ENCODE peak calls at places on chromosomes 12 and 14, in seven cellular contexts. Y, K, G, X, A, J and L are unnamed samples.
A peak's percentile ranks its signal among the peaks of the same experiment; 100 is the strongest.

GRCh38 chr14:99757331-99758070 is 35.7 kb upstream of the EML1 start:
- DNase-seq in X (peak; percentile 100), K (no peak), J (no peak), Y (peak; percentile 99), A (peak; percentile 95), G (peak; percentile 88), L (peak; percentile 75)

GRCh38 chr12:83818888-83819287 is 1093.7 kb downstream of the SLC6A15 start:
- DNase-seq in G (no peak), K (no peak), J (no peak), Y (peak; percentile 31), X (peak; percentile 10), A (peak; percentile 37), L (peak; percentile 39)

GRCh38 chr12:48865441-48866290 is at the start of gene RND1:
- DNase-seq in A (peak; percentile 91), K (peak; percentile 91), Y (peak; percentile 90), J (peak; percentile 85), X (peak; percentile 52), G (peak; percentile 70), L (peak; percentile 94)

GRCh38 chr12:105166736-105167135 is 59.2 kb downstream of the WASHC4 start:
- DNase-seq in X (no peak), Y (peak; percentile 54), J (no peak), K (no peak), A (no peak), G (no peak), L (peak; percentile 26)

GRCh38 chr12:55965941-55966407 is at the start of gene PMEL:
- DNase-seq in J (no peak), A (no peak), K (no peak), G (no peak), Y (no peak), X (no peak), L (no peak)

GRCh38 chr12:91704446-91704845 is 441.2 kb downstream of the BTG1 start:
- DNase-seq in G (no peak), J (no peak), Y (peak; percentile 19), A (peak; percentile 75), X (no peak), K (no peak), L (peak; percentile 78)

GRCh38 chr14:44316647-44317432 is 190.2 kb downstream of the FSCB start:
- DNase-seq in Y (peak; percentile 93), K (no peak), A (peak; percentile 96), J (no peak), X (no peak), G (peak; percentile 81), L (peak; percentile 97)

GRCh38 chr12:65300679-65301349 is 22.3 kb downstream of the MSRB3 start:
- DNase-seq in Y (peak; percentile 33), J (no peak), X (no peak), A (peak; percentile 16), G (no peak), K (no peak), L (peak; percentile 36)

GRCh38 chr12:12724421-12725085 is 7.4 kb downstream of the CDKN1B start:
- DNase-seq in J (no peak), Y (no peak), X (no peak), K (no peak), A (no peak), G (no peak), L (no peak)

GRCh38 chr12:75257510-75257909 is 47.9 kb upstream of the KCNC2 start:
- DNase-seq in X (no peak), Y (peak; percentile 0), J (no peak), G (no peak), K (no peak), A (no peak), L (no peak)

GRCh38 chr14:52124791-52125661 is 56.2 kb upstream of the NID2 start:
- DNase-seq in K (no peak), Y (peak; percentile 87), X (no peak), G (no peak), A (peak; percentile 21), J (no peak), L (peak; percentile 84)

GRCh38 chr12:28884861-28885260 is 264.2 kb upstream of the FAR2 start:
- DNase-seq in A (no peak), K (no peak), G (no peak), Y (peak; percentile 47), X (peak; percentile 36), J (no peak), L (no peak)

GRCh38 chr14:88919502-88919901 is 95.1 kb downstream of the TTC8 start:
- DNase-seq in X (no peak), G (no peak), A (peak; percentile 67), Y (no peak), K (no peak), J (no peak), L (no peak)

GRCh38 chr14:31966896-31967668 is 110.0 kb upstream of the ARHGAP5 start:
- DNase-seq in G (no peak), K (no peak), J (no peak), X (no peak), A (no peak), Y (no peak), L (no peak)

GRCh38 chr12:56115329-56115728 is 1.1 kb upstream of the RPL41 start:
- DNase-seq in X (no peak), K (peak; percentile 59), A (peak; percentile 57), G (no peak), Y (peak; percentile 19), J (no peak), L (peak; percentile 45)

GRCh38 chr12:23640754-23641153 is 308.7 kb downstream of the SOX5 start:
- DNase-seq in A (no peak), X (no peak), K (no peak), J (no peak), G (no peak), Y (no peak), L (no peak)

GRCh38 chr12:61563640-61564039 is 696.6 kb upstream of the USP15 start:
- DNase-seq in G (no peak), K (no peak), Y (no peak), J (no peak), X (no peak), A (no peak), L (no peak)

GRCh38 chr12:57242691-57243454 is 8.1 kb downstream of the STAC3 start:
- DNase-seq in K (peak; percentile 76), X (no peak), A (peak; percentile 21), J (no peak), Y (peak; percentile 35), G (no peak), L (peak; percentile 52)

GRCh38 chr14:22387776-22388241 is 201.2 kb downstream of the DAD1 start:
- DNase-seq in Y (no peak), G (no peak), X (no peak), A (no peak), K (no peak), J (no peak), L (no peak)

GRCh38 chr12:89247541-89247942 is 104.8 kb downstream of the DUSP6 start:
- DNase-seq in K (no peak), J (no peak), A (no peak), G (no peak), Y (peak; percentile 19), X (peak; percentile 41), L (no peak)

GRCh38 chr12:27336254-27336653 is 3.6 kb downstream of the BMAL2 start:
- DNase-seq in Y (no peak), X (no peak), J (no peak), G (no peak), K (no peak), A (peak; percentile 62), L (no peak)

GRCh38 chr14:23729720-23730387 is 93.7 kb downstream of the DHRS2 start:
- DNase-seq in J (no peak), A (no peak), K (no peak), X (no peak), Y (no peak), G (no peak), L (no peak)

GRCh38 chr14:104356738-104357688 is 218.6 kb downstream of the KIF26A start:
- DNase-seq in Y (no peak), X (no peak), G (no peak), K (peak; percentile 48), J (no peak), A (no peak), L (no peak)

GRCh38 chr12:65106948-65107347 is 14.2 kb downstream of the WIF1 start:
- DNase-seq in K (no peak), G (no peak), J (no peak), X (no peak), A (no peak), Y (peak; percentile 3), L (peak; percentile 17)

GRCh38 chr12:37543966-37544668 is 772.5 kb upstream of the ALG10B start:
- DNase-seq in A (no peak), K (no peak), J (no peak), X (no peak), Y (no peak), G (no peak), L (no peak)

GRCh38 chr14:68816943-68817430 is 24.1 kb upstream of the ZFP36L1 start:
- DNase-seq in A (no peak), Y (no peak), J (no peak), X (no peak), K (no peak), G (no peak), L (no peak)

GRCh38 chr14:69619007-69619406 is 7.6 kb downstream of the SUSD6 start:
- DNase-seq in Y (no peak), A (no peak), G (no peak), J (no peak), K (no peak), X (no peak), L (peak; percentile 42)

GRCh38 chr12:52580496-52580895 is 6.9 kb upstream of the KRT74 start:
- DNase-seq in J (no peak), A (no peak), X (no peak), K (no peak), G (no peak), Y (no peak), L (no peak)

GRCh38 chr12:116813271-116814041 is 67.8 kb downstream of the HRK start:
- DNase-seq in G (no peak), A (peak; percentile 92), J (no peak), K (no peak), X (no peak), Y (peak; percentile 40), L (no peak)

GRCh38 chr14:106141242-106142220 is 615.1 kb downstream of the TMEM121 start:
- DNase-seq in K (peak; percentile 46), X (no peak), J (no peak), Y (no peak), A (no peak), G (no peak), L (no peak)
- TF ChIP-seq CTCF in K (no peak), X (no peak), J (no peak), Y (no peak), A (no peak), G (no peak), L (no peak)

GRCh38 chr14:102817318-102817717 is 40.1 kb downstream of the TRAF3 start:
- DNase-seq in Y (no peak), X (no peak), K (no peak), G (no peak), J (no peak), A (no peak), L (no peak)
- H3K4me3 ChIP-seq in Y (no peak overlapping the region), X (no peak overlapping the region), K (no peak overlapping the region), G (no peak overlapping the region), J (no peak overlapping the region), A (no peak overlapping the region), L (no peak overlapping the region)

DNA sequence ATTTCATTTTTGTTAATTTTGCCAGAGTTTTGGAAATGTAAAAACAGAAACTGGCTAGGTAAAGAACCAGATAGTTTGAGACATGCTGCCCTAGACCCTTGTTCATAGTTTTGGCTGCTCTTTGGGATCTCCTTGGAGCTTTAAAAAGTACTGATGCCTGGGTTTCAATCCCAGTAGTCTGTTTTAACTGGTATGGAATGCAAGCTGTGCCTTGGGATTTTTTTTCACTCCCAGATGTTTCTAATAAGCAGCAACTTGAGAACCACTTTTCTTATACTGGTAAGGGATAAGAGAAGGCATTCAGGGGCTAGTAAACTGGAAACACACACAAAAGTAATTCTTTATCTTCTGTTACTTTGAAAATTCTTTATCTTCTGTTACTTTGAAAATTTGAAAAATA is 18.8 kb downstream of the SLC35F4 start:
- DNase-seq in Y (no peak), K (no peak), J (no peak), G (no peak), A (no peak), X (no peak), L (no peak)
- TF ChIP-seq CTCF in Y (no peak), K (no peak), J (no peak), G (no peak), A (no peak), X (no peak), L (no peak)

GRCh38 chr12:1530592-1531159 is 63.7 kb downstream of the FBXL14 start:
- DNase-seq in J (no peak), G (no peak), K (no peak), X (no peak), Y (no peak), A (no peak), L (no peak)
- H3K4me3 ChIP-seq in J (peak overlapping the region; percentile 71), G (peak overlapping the region; percentile 67), K (peak overlapping the region; percentile 75), X (peak overlapping the region; percentile 78), Y (peak overlapping the region; percentile 58), A (peak overlapping the region; percentile 59), L (peak overlapping the region; percentile 43)